ENCODE peak calls at places on chromosomes 5 and 9, in nine cellular contexts. One of them, this sample, is unnamed.

GRCh38 chr5:75078035-75078434 is 25.7 kb upstream of the GCNT4 start:
- ATAC-seq in PC-3: no peak
- ATAC-seq in IMR-90: no peak
- ATAC-seq in lung: no peak
- ATAC-seq in aorta: no peak
- ATAC-seq in psoas muscle: no peak
- ATAC-seq in HCT116: no peak
- ATAC-seq in heart right ventricle: no peak
- ATAC-seq in right cardiac atrium: no peak
- ATAC-seq in this sample: no peak

GRCh38 chr9:120915854-120916495 is 10.6 kb downstream of the TRAF1 start:
- ATAC-seq in PC-3: no peak
- ATAC-seq in IMR-90: no peak
- ATAC-seq in lung: no peak
- ATAC-seq in aorta: no peak
- ATAC-seq in psoas muscle: no peak
- ATAC-seq in HCT116: no peak
- ATAC-seq in heart right ventricle: no peak
- ATAC-seq in right cardiac atrium: no peak
- ATAC-seq in this sample: no peak

GRCh38 chr5:68225911-68226563 is 10.5 kb downstream of the PIK3R1 start:
- ATAC-seq in PC-3: no peak
- ATAC-seq in IMR-90: no peak
- ATAC-seq in lung: no peak
- ATAC-seq in aorta: no peak
- ATAC-seq in psoas muscle: peak; percentile 41
- ATAC-seq in HCT116: no peak
- ATAC-seq in heart right ventricle: peak; percentile 54
- ATAC-seq in right cardiac atrium: peak; percentile 89
- ATAC-seq in this sample: peak; percentile 14

GRCh38 chr9:124356745-124357390 is 58.4 kb downstream of the PSMB7 start:
- ATAC-seq in PC-3: no peak
- ATAC-seq in IMR-90: no peak
- ATAC-seq in lung: no peak
- ATAC-seq in aorta: no peak
- ATAC-seq in psoas muscle: no peak
- ATAC-seq in HCT116: no peak
- ATAC-seq in heart right ventricle: no peak
- ATAC-seq in right cardiac atrium: no peak
- ATAC-seq in this sample: no peak

GRCh38 chr9:99128133-99128406 is 23.2 kb downstream of the TGFBR1 start:
- ATAC-seq in PC-3: no peak
- ATAC-seq in IMR-90: no peak
- ATAC-seq in lung: no peak
- ATAC-seq in aorta: no peak
- ATAC-seq in psoas muscle: peak; percentile 47
- ATAC-seq in HCT116: no peak
- ATAC-seq in heart right ventricle: no peak
- ATAC-seq in right cardiac atrium: no peak
- ATAC-seq in this sample: no peak

GRCh38 chr9:28073278-28073677 is 500.0 kb upstream of the C9orf72 start:
- ATAC-seq in PC-3: no peak
- ATAC-seq in IMR-90: no peak
- ATAC-seq in lung: no peak
- ATAC-seq in aorta: no peak
- ATAC-seq in psoas muscle: no peak
- ATAC-seq in HCT116: no peak
- ATAC-seq in heart right ventricle: no peak
- ATAC-seq in right cardiac atrium: no peak
- ATAC-seq in this sample: no peak

GRCh38 chr9:7028591-7028990 is 270.8 kb downstream of the KDM4C start:
- ATAC-seq in PC-3: no peak
- ATAC-seq in IMR-90: no peak
- ATAC-seq in lung: no peak
- ATAC-seq in aorta: no peak
- ATAC-seq in psoas muscle: no peak
- ATAC-seq in HCT116: no peak
- ATAC-seq in heart right ventricle: no peak
- ATAC-seq in right cardiac atrium: no peak
- ATAC-seq in this sample: no peak

GRCh38 chr9:36772449-36773370 is 200.0 kb downstream of the MELK start:
- ATAC-seq in PC-3: peak; percentile 31
- ATAC-seq in IMR-90: peak; percentile 29
- ATAC-seq in lung: no peak
- ATAC-seq in aorta: no peak
- ATAC-seq in psoas muscle: no peak
- ATAC-seq in HCT116: peak; percentile 34
- ATAC-seq in heart right ventricle: no peak
- ATAC-seq in right cardiac atrium: no peak
- ATAC-seq in this sample: no peak

GRCh38 chr5:52693836-52694235 is 93.9 kb upstream of the ITGA1 start:
- ATAC-seq in PC-3: no peak
- ATAC-seq in IMR-90: no peak
- ATAC-seq in lung: no peak
- ATAC-seq in aorta: no peak
- ATAC-seq in psoas muscle: no peak
- ATAC-seq in HCT116: no peak
- ATAC-seq in heart right ventricle: no peak
- ATAC-seq in right cardiac atrium: no peak
- ATAC-seq in this sample: no peak

GRCh38 chr9:1201262-1201661 is 151.1 kb downstream of the DMRT2 start:
- ATAC-seq in PC-3: no peak
- ATAC-seq in IMR-90: no peak
- ATAC-seq in lung: no peak
- ATAC-seq in aorta: no peak
- ATAC-seq in psoas muscle: peak; percentile 40
- ATAC-seq in HCT116: no peak
- ATAC-seq in heart right ventricle: no peak
- ATAC-seq in right cardiac atrium: peak; percentile 60
- ATAC-seq in this sample: no peak

GRCh38 chr5:54669845-54670635 is 152.5 kb downstream of the SNX18 start:
- ATAC-seq in PC-3: no peak
- ATAC-seq in IMR-90: peak; percentile 32
- ATAC-seq in lung: no peak
- ATAC-seq in aorta: no peak
- ATAC-seq in psoas muscle: no peak
- ATAC-seq in HCT116: no peak
- ATAC-seq in heart right ventricle: no peak
- ATAC-seq in right cardiac atrium: no peak
- ATAC-seq in this sample: no peak

GRCh38 chr5:180950291-180950949 is 38.2 kb upstream of the BTNL3 start:
- ATAC-seq in PC-3: peak; percentile 81
- ATAC-seq in IMR-90: no peak
- ATAC-seq in lung: no peak
- ATAC-seq in aorta: no peak
- ATAC-seq in psoas muscle: no peak
- ATAC-seq in HCT116: peak; percentile 38
- ATAC-seq in heart right ventricle: no peak
- ATAC-seq in right cardiac atrium: no peak
- ATAC-seq in this sample: no peak

GRCh38 chr9:73579823-73580222 is 428.2 kb downstream of the ANXA1 start:
- ATAC-seq in PC-3: no peak
- ATAC-seq in IMR-90: no peak
- ATAC-seq in lung: no peak
- ATAC-seq in aorta: no peak
- ATAC-seq in psoas muscle: no peak
- ATAC-seq in HCT116: no peak
- ATAC-seq in heart right ventricle: no peak
- ATAC-seq in right cardiac atrium: no peak
- ATAC-seq in this sample: no peak

GRCh38 chr9:120879421-120879820 is 2.4 kb upstream of the PHF19 start:
- ATAC-seq in PC-3: no peak
- ATAC-seq in IMR-90: no peak
- ATAC-seq in lung: no peak
- ATAC-seq in aorta: no peak
- ATAC-seq in psoas muscle: no peak
- ATAC-seq in HCT116: no peak
- ATAC-seq in heart right ventricle: no peak
- ATAC-seq in right cardiac atrium: no peak
- ATAC-seq in this sample: no peak

GRCh38 chr9:105127863-105128220 is 116.6 kb upstream of the SLC44A1 start:
- ATAC-seq in PC-3: no peak
- ATAC-seq in IMR-90: no peak
- ATAC-seq in lung: peak; percentile 51
- ATAC-seq in aorta: no peak
- ATAC-seq in psoas muscle: no peak
- ATAC-seq in HCT116: no peak
- ATAC-seq in heart right ventricle: peak; percentile 52
- ATAC-seq in right cardiac atrium: peak; percentile 68
- ATAC-seq in this sample: no peak

GRCh38 chr9:124840300-124840833 is 12.9 kb upstream of the WDR38 start:
- ATAC-seq in PC-3: no peak
- ATAC-seq in IMR-90: no peak
- ATAC-seq in lung: no peak
- ATAC-seq in aorta: no peak
- ATAC-seq in psoas muscle: peak; percentile 96
- ATAC-seq in HCT116: peak; percentile 69
- ATAC-seq in heart right ventricle: peak; percentile 20
- ATAC-seq in right cardiac atrium: peak; percentile 32
- ATAC-seq in this sample: no peak

GRCh38 chr9:131609116-131609830 is 64.0 kb downstream of the PRRT1B start:
- ATAC-seq in PC-3: peak; percentile 34
- ATAC-seq in IMR-90: peak; percentile 12
- ATAC-seq in lung: no peak
- ATAC-seq in aorta: peak; percentile 76
- ATAC-seq in psoas muscle: peak; percentile 42
- ATAC-seq in HCT116: peak; percentile 10
- ATAC-seq in heart right ventricle: peak; percentile 42
- ATAC-seq in right cardiac atrium: peak; percentile 28
- ATAC-seq in this sample: peak; percentile 38

GRCh38 chr5:180097163-180097894 is 25.8 kb upstream of the RNF130 start:
- ATAC-seq in PC-3: no peak
- ATAC-seq in IMR-90: no peak
- ATAC-seq in lung: no peak
- ATAC-seq in aorta: no peak
- ATAC-seq in psoas muscle: no peak
- ATAC-seq in HCT116: peak; percentile 53
- ATAC-seq in heart right ventricle: no peak
- ATAC-seq in right cardiac atrium: no peak
- ATAC-seq in this sample: no peak

GRCh38 chr5:92761585-92761984 is 819.4 kb downstream of the NR2F1-AS1 start:
- ATAC-seq in PC-3: no peak
- ATAC-seq in IMR-90: no peak
- ATAC-seq in lung: no peak
- ATAC-seq in aorta: no peak
- ATAC-seq in psoas muscle: no peak
- ATAC-seq in HCT116: no peak
- ATAC-seq in heart right ventricle: no peak
- ATAC-seq in right cardiac atrium: no peak
- ATAC-seq in this sample: no peak

GRCh38 chr5:158923799-158924551 is 175.7 kb downstream of the EBF1 start:
- ATAC-seq in PC-3: no peak
- ATAC-seq in IMR-90: no peak
- ATAC-seq in lung: no peak
- ATAC-seq in aorta: no peak
- ATAC-seq in psoas muscle: no peak
- ATAC-seq in HCT116: no peak
- ATAC-seq in heart right ventricle: no peak
- ATAC-seq in right cardiac atrium: no peak
- ATAC-seq in this sample: no peak

GRCh38 chr9:129586647-129587046 is 34.3 kb downstream of the C9orf50 start:
- ATAC-seq in PC-3: no peak
- ATAC-seq in IMR-90: peak; percentile 59
- ATAC-seq in lung: no peak
- ATAC-seq in aorta: no peak
- ATAC-seq in psoas muscle: no peak
- ATAC-seq in HCT116: no peak
- ATAC-seq in heart right ventricle: no peak
- ATAC-seq in right cardiac atrium: peak; percentile 12
- ATAC-seq in this sample: no peak

GRCh38 chr5:32291591-32291990 is 21.1 kb downstream of the MTMR12 start:
- ATAC-seq in PC-3: no peak
- ATAC-seq in IMR-90: no peak
- ATAC-seq in lung: no peak
- ATAC-seq in aorta: no peak
- ATAC-seq in psoas muscle: no peak
- ATAC-seq in HCT116: no peak
- ATAC-seq in heart right ventricle: no peak
- ATAC-seq in right cardiac atrium: no peak
- ATAC-seq in this sample: no peak

DNA sequence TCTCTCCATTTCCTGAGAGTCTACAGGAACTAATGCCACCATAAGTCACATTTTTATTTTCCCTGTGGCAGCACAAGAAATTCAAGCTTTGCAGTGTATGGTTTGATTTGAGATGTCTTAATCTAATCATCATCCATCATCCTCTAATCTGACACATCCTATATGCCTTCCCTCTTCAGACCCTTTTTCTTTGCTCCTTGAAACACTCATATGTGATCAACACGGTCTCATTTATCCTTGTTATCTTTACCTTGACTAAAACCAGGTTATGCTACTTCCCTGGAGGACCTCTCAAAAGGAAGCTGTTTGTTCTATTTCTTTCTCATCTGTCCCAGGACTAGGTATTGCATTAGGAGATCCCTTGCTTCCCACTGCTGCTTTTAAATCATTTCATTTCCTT is 146.9 kb upstream of the MRPS30 start:
- ATAC-seq in PC-3: no peak
- ATAC-seq in IMR-90: no peak
- ATAC-seq in lung: no peak
- ATAC-seq in aorta: no peak
- ATAC-seq in psoas muscle: no peak
- ATAC-seq in HCT116: no peak
- ATAC-seq in heart right ventricle: no peak
- ATAC-seq in right cardiac atrium: no peak
- ATAC-seq in this sample: no peak
- H3K27ac ChIP-seq in PC-3: no peak overlapping the region
- H3K27ac ChIP-seq in IMR-90: no peak overlapping the region
- H3K27ac ChIP-seq in lung: no peak overlapping the region
- H3K27ac ChIP-seq in aorta: no peak overlapping the region
- H3K27ac ChIP-seq in psoas muscle: no peak overlapping the region
- H3K27ac ChIP-seq in HCT116: no peak overlapping the region
- H3K27ac ChIP-seq in heart right ventricle: no peak overlapping the region
- H3K27ac ChIP-seq in right cardiac atrium: no peak overlapping the region
- H3K27ac ChIP-seq in this sample: no peak overlapping the region

GRCh38 chr9:76667521-76667957 is 96.7 kb upstream of the PCA3 start:
- ATAC-seq in PC-3: no peak
- ATAC-seq in IMR-90: peak; percentile 59
- ATAC-seq in lung: no peak
- ATAC-seq in aorta: no peak
- ATAC-seq in psoas muscle: no peak
- ATAC-seq in HCT116: no peak
- ATAC-seq in heart right ventricle: no peak
- ATAC-seq in right cardiac atrium: peak; percentile 91
- ATAC-seq in this sample: no peak
- H3K27ac ChIP-seq in PC-3: no peak overlapping the region
- H3K27ac ChIP-seq in IMR-90: no peak overlapping the region
- H3K27ac ChIP-seq in lung: no peak overlapping the region
- H3K27ac ChIP-seq in aorta: peak overlapping the region; percentile 21
- H3K27ac ChIP-seq in psoas muscle: no peak overlapping the region
- H3K27ac ChIP-seq in HCT116: no peak overlapping the region
- H3K27ac ChIP-seq in heart right ventricle: no peak overlapping the region
- H3K27ac ChIP-seq in right cardiac atrium: no peak overlapping the region
- H3K27ac ChIP-seq in this sample: no peak overlapping the region

GRCh38 chr5:111469293-111469896 is 42.9 kb downstream of the STARD4 start:
- ATAC-seq in PC-3: no peak
- ATAC-seq in IMR-90: no peak
- ATAC-seq in lung: no peak
- ATAC-seq in aorta: no peak
- ATAC-seq in psoas muscle: no peak
- ATAC-seq in HCT116: no peak
- ATAC-seq in heart right ventricle: no peak
- ATAC-seq in right cardiac atrium: no peak
- ATAC-seq in this sample: no peak
- H3K27ac ChIP-seq in PC-3: no peak overlapping the region
- H3K27ac ChIP-seq in IMR-90: no peak overlapping the region
- H3K27ac ChIP-seq in lung: no peak overlapping the region
- H3K27ac ChIP-seq in aorta: no peak overlapping the region
- H3K27ac ChIP-seq in psoas muscle: no peak overlapping the region
- H3K27ac ChIP-seq in HCT116: no peak overlapping the region
- H3K27ac ChIP-seq in heart right ventricle: no peak overlapping the region
- H3K27ac ChIP-seq in right cardiac atrium: no peak overlapping the region
- H3K27ac ChIP-seq in this sample: no peak overlapping the region

GRCh38 chr5:34930527-34930844 is 1.1 kb downstream of the DNAJC21 start:
- ATAC-seq in PC-3: peak; percentile 29
- ATAC-seq in IMR-90: peak; percentile 1
- ATAC-seq in lung: no peak
- ATAC-seq in aorta: no peak
- ATAC-seq in psoas muscle: no peak
- ATAC-seq in HCT116: no peak
- ATAC-seq in heart right ventricle: no peak
- ATAC-seq in right cardiac atrium: no peak
- ATAC-seq in this sample: no peak
- H3K27ac ChIP-seq in PC-3: peak overlapping the region; percentile 48
- H3K27ac ChIP-seq in IMR-90: no peak overlapping the region
- H3K27ac ChIP-seq in lung: peak overlapping the region; percentile 91
- H3K27ac ChIP-seq in aorta: no peak overlapping the region
- H3K27ac ChIP-seq in psoas muscle: peak overlapping the region; percentile 97
- H3K27ac ChIP-seq in HCT116: peak overlapping the region; percentile 88
- H3K27ac ChIP-seq in heart right ventricle: peak overlapping the region; percentile 97
- H3K27ac ChIP-seq in right cardiac atrium: no peak overlapping the region
- H3K27ac ChIP-seq in this sample: peak overlapping the region; percentile 82

This sample was measured in gastroesophageal sphincter.